ENCODE peak calls at places on chromosome 4, in six cellular contexts. K is Peyer's patch, G is right cardiac atrium, N is H1, P is lower lobe of right lung, Z is hepatocyte. A is an unnamed sample. For H3K4me1, the result is how much of the 10 kb centered on the place peaks cover.

GRCh38 chr4:55765070-55765469 is 54.5 kb upstream of the EXOC1L start:
- DNase-seq in K (no peak), G (no peak), N (no peak), P (no peak), Z (no peak), A (no peak)

GRCh38 chr4:148922497-148922896 is 480.3 kb upstream of the NR3C2 start:
- DNase-seq in K (no peak), G (no peak), N (no peak), P (no peak), Z (no peak), A (no peak)

GRCh38 chr4:158121203-158121586 is 51.6 kb downstream of the GASK1B start:
- DNase-seq in K (no peak), G (no peak), N (no peak), P (no peak), Z (peak), A (no peak)

GRCh38 chr4:175639346-175639745 is 172.7 kb downstream of the GPM6A start:
- DNase-seq in K (no peak), G (no peak), N (no peak), P (no peak), Z (no peak), A (no peak)

GRCh38 chr4:108126806-108127205 is 41.9 kb downstream of the LEF1 start:
- DNase-seq in K (no peak), G (no peak), N (no peak), P (no peak), Z (no peak), A (no peak)

GRCh38 chr4:90457817-90458216 is 330.6 kb downstream of the CCSER1 start:
- DNase-seq in K (no peak), G (no peak), N (no peak), P (no peak), Z (no peak), A (no peak)

GRCh38 chr4:72577211-72577610 is 8.2 kb upstream of the ADAMTS3 start:
- DNase-seq in K (no peak), G (no peak), N (no peak), P (no peak), Z (no peak), A (no peak)

GRCh38 chr4:62588671-62589070 is 1388.5 kb downstream of the ADGRL3 start:
- DNase-seq in K (no peak), G (no peak), N (no peak), P (no peak), Z (no peak), A (no peak)

GRCh38 chr4:54645830-54646229 is 11.9 kb upstream of the KIT start:
- DNase-seq in K (no peak), G (no peak), N (no peak), P (no peak), Z (no peak), A (no peak)

GRCh38 chr4:14169460-14169859 is 541.9 kb upstream of the BOD1L1 start:
- DNase-seq in K (no peak), G (no peak), N (no peak), P (no peak), Z (no peak), A (no peak)

GRCh38 chr4:24704152-24704551 is 91.2 kb upstream of the SOD3 start:
- DNase-seq in K (no peak), G (no peak), N (no peak), P (no peak), Z (no peak), A (peak)

GRCh38 chr4:125666635-125667034 is 351.9 kb downstream of the FAT4 start:
- DNase-seq in K (no peak), G (no peak), N (no peak), P (no peak), Z (no peak), A (no peak)

GRCh38 chr4:52904421-52904820 is 42.3 kb downstream of the RASL11B start:
- DNase-seq in K (no peak), G (no peak), N (no peak), P (no peak), Z (no peak), A (no peak)

GRCh38 chr4:91935217-91935616 is 368.5 kb upstream of the GRID2 start:
- DNase-seq in K (no peak), G (no peak), N (no peak), P (no peak), Z (peak), A (no peak)

GRCh38 chr4:76830612-76831474 is 67.1 kb downstream of the SOWAHB start:
- DNase-seq in K (peak), G (peak), N (no peak), P (no peak), Z (peak), A (peak)

GRCh38 chr4:84623661-84624060 is 40.7 kb downstream of the CDS1 start:
- DNase-seq in K (no peak), G (no peak), N (no peak), P (no peak), Z (no peak), A (peak)

GRCh38 chr4:32172086-32172485 is 1451.9 kb downstream of the PCDH7 start:
- DNase-seq in K (no peak), G (no peak), N (no peak), P (no peak), Z (no peak), A (no peak)

GRCh38 chr4:118680808-118681207 is 4.4 kb upstream of the METTL14 start:
- DNase-seq in K (no peak), G (no peak), N (no peak), P (no peak), Z (no peak), A (peak)

GRCh38 chr4:2626231-2626630 is 89.8 kb downstream of the FAM193A start:
- DNase-seq in K (no peak), G (no peak), N (no peak), P (no peak), Z (no peak), A (no peak)

GRCh38 chr4:40960926-40961325 is 211.2 kb downstream of the NSUN7 start:
- DNase-seq in K (no peak), G (no peak), N (no peak), P (no peak), Z (no peak), A (no peak)

GRCh38 chr4:176034498-176034897 is 31.1 kb upstream of the WDR17 start:
- DNase-seq in K (no peak), G (no peak), N (no peak), P (no peak), Z (peak), A (peak)

GRCh38 chr4:159016527-159017137 is 86.2 kb upstream of the RAPGEF2 start:
- DNase-seq in K (no peak), G (no peak), N (no peak), P (no peak), Z (peak), A (peak)

GRCh38 chr4:8709729-8710360 is 117.3 kb downstream of the CPZ start:
- DNase-seq in K (peak), G (no peak), N (no peak), P (peak), Z (no peak), A (no peak)

GRCh38 chr4:150106886-150107285 is 28.6 kb downstream of the DCLK2 start:
- DNase-seq in K (no peak), G (no peak), N (no peak), P (no peak), Z (no peak), A (no peak)

GRCh38 chr4:95402299-95402698 is 146.5 kb downstream of the UNC5C start:
- DNase-seq in K (no peak), G (no peak), N (no peak), P (no peak), Z (no peak), A (no peak)

GRCh38 chr4:11624370-11624769 is 195.7 kb upstream of the HS3ST1 start:
- DNase-seq in K (no peak), G (no peak), N (no peak), P (no peak), Z (no peak), A (no peak)
- H3K4me1 ChIP-seq in K (under half), G (under half), N (under half), P (under half), Z (under half), A (under half)

GRCh38 chr4:189029961-189030360 is 890.7 kb downstream of the TRIML1 start:
- DNase-seq in K (no peak), G (no peak), N (no peak), P (no peak), Z (no peak), A (no peak)
- H3K4me1 ChIP-seq in K (under half), G (under half), N (under half), P (under half), Z (under half), A (under half)

GRCh38 chr4:1249731-1250526 is 999 bp upstream of the CTBP1 start:
- DNase-seq in K (peak), G (peak), N (no peak), P (peak), Z (peak), A (peak)
- H3K4me1 ChIP-seq in K (under half), G (under half), N (under half), P (half or more), Z (under half), A (under half)

GRCh38 chr4:141019772-141020171 is 113.5 kb downstream of the RNF150 start:
- DNase-seq in K (no peak), G (no peak), N (no peak), P (no peak), Z (no peak), A (no peak)

GRCh38 chr4:141020801-141021261 is 112.4 kb downstream of the RNF150 start:
- DNase-seq in K (no peak), G (no peak), N (no peak), P (no peak), Z (no peak), A (no peak)

GRCh38 chr4:141013899-141014298 is 119.4 kb downstream of the RNF150 start:
- DNase-seq in K (no peak), G (no peak), N (no peak), P (no peak), Z (no peak), A (no peak)

GRCh38 chr4:141011799-141012377 is 121.4 kb downstream of the RNF150 start:
- DNase-seq in K (no peak), G (no peak), N (no peak), P (no peak), Z (no peak), A (no peak)

GRCh38 chr4:141016117-141016798 is 117.0 kb downstream of the RNF150 start:
- DNase-seq in K (no peak), G (no peak), N (no peak), P (no peak), Z (peak), A (peak)
- H3K4me1 ChIP-seq in K (under half), G (under half), N (under half), P (under half), Z (under half), A (under half)

GRCh38 chr4:81509822-81510221 is 38.1 kb upstream of the RASGEF1B start:
- DNase-seq in K (no peak), G (no peak), N (no peak), P (peak), Z (no peak), A (no peak)
- H3K4me1 ChIP-seq in K (under half), G (under half), N (under half), P (under half), Z (under half), A (under half)

DNA sequence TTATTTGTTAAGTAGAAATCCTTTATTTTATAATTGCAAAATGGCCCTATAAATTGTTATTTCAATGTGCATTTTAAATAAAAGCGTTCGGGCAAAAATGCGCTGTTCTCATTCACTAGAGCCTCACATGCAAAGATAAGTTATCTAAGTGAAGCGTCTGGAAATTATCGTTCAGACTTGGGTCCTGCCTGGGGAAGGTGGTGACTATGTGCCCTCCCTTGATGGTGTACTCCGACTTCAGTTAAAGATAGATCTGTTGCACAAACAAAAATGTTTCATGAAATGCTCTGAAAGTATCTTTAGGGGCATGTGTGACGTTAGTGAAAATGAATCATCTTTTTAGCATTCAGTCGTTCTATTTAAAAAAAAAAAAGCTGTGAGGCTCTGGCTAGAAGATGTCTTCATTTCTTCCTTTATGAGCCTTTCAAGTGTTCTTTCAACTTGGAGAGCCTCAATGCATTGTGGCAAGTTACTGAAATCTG is 82.8 kb downstream of the AFF1 start:
- DNase-seq in K (no peak), G (no peak), N (no peak), P (no peak), Z (peak), A (no peak)
- H3K4me1 ChIP-seq in K (under half), G (under half), N (under half), P (half or more), Z (under half), A (half or more)

GRCh38 chr4:165208741-165209388 is 1.5 kb downstream of the KLHL2 start:
- DNase-seq in K (no peak), G (no peak), N (no peak), P (no peak), Z (no peak), A (no peak)
- H3K4me1 ChIP-seq in K (under half), G (under half), N (under half), P (under half), Z (under half), A (under half)

GRCh38 chr4:6913350-6913749 is 3.7 kb downstream of the TBC1D14 start:
- DNase-seq in K (no peak), G (no peak), N (no peak), P (no peak), Z (no peak), A (no peak)

GRCh38 chr4:6910340-6910959 is 824 bp downstream of the TBC1D14 start:
- DNase-seq in K (peak), G (peak), N (no peak), P (no peak), Z (peak), A (peak)

GRCh38 chr4:6914448-6914847 is 4.8 kb downstream of the TBC1D14 start:
- DNase-seq in K (no peak), G (no peak), N (no peak), P (no peak), Z (no peak), A (no peak)

GRCh38 chr4:6910960-6911874 is 1.6 kb downstream of the TBC1D14 start:
- DNase-seq in K (no peak), G (no peak), N (no peak), P (no peak), Z (no peak), A (no peak)

DNA sequence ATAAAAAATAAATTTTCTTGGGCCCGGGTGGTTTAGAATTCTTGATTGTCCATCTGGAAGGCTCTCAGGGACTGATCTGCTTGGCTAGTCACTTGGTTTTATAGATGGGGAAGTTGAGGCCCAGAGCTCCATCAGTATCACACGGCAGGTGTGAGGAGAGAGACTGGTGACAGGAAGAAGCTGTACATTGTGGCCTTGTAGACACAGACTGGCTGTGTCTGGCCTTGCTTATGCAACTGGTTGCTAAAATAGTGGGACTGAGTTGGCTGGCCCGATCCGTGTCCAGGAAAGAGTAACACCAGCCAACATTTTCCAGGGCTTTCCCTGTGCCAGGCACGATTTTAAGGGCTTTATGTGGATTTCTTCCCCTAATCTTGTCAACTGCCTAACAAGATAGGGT is 2.8 kb downstream of the TBC1D14 start:
- DNase-seq in K (no peak), G (no peak), N (no peak), P (no peak), Z (no peak), A (no peak)
- H3K4me1 ChIP-seq in K (under half), G (under half), N (under half), P (half or more), Z (half or more), A (under half)